ENCODE peak calls at places on chromosomes 2 and 18, in seven cellular contexts. O is stimulated activated CD8-positive, alpha-beta memory T cell treated with anti-CD3 and anti-CD28 coated beads, Interleukin-7, amount 100 ng/mL, for 24 hours; Y is vagina; C is GM12865; D is NCI-H510A treated with DMSO at 0.1 percent for 48 hours; G is HTR-8/SVneo; Q is fibroblast of lung. H is an unnamed sample.

GRCh38 chr2:88517759-88518201 is 65.3 kb upstream of the FOXI3 start:
- DNase-seq in D (no peak), C (no peak), Y (no peak), O (no peak), G (no peak), Q (no peak), H (no peak)

GRCh38 chr18:23238152-23238531 is 102.9 kb downstream of the CABLES1 start:
- DNase-seq in G (no peak), Y (no peak), C (no peak), O (no peak), D (no peak), Q (peak), H (no peak)

GRCh38 chr18:42184685-42185477 is 229.8 kb downstream of the PIK3C3 start:
- DNase-seq in Y (no peak), O (no peak), D (no peak), Q (no peak), C (no peak), G (no peak), H (no peak)

GRCh38 chr2:138559648-138560047 is 58.1 kb downstream of the SPOPL start:
- DNase-seq in Q (peak), Y (no peak), G (no peak), O (no peak), D (no peak), C (no peak), H (no peak)

GRCh38 chr2:86468162-86469033 is 27.2 kb downstream of the KDM3A start:
- DNase-seq in O (no peak), Q (no peak), Y (no peak), G (no peak), C (no peak), D (no peak), H (no peak)

GRCh38 chr2:105969552-105969951 is 224.5 kb downstream of the UXS1 start:
- DNase-seq in G (no peak), D (peak), O (no peak), Q (no peak), C (peak), Y (no peak), H (no peak)

GRCh38 chr2:137924019-137924418 is 40.3 kb upstream of the HNMT start:
- DNase-seq in O (no peak), C (peak), D (no peak), Y (no peak), Q (no peak), G (no peak), H (no peak)

GRCh38 chr2:69483024-69483423 is 45.8 kb upstream of the NFU1 start:
- DNase-seq in Y (no peak), D (no peak), C (peak), G (no peak), Q (no peak), O (no peak), H (no peak)

GRCh38 chr2:121904656-121905055 is 149.2 kb downstream of the TSN start:
- DNase-seq in G (no peak), C (no peak), Q (no peak), O (no peak), D (no peak), Y (no peak), H (no peak)

GRCh38 chr2:8853406-8853805 is 16.0 kb upstream of the KIDINS220 start:
- DNase-seq in C (no peak), Q (peak), G (no peak), D (no peak), O (no peak), Y (no peak), H (no peak)

GRCh38 chr2:160719116-160719515 is 225.5 kb upstream of the RBMS1 start:
- DNase-seq in C (no peak), D (no peak), Y (no peak), O (no peak), Q (no peak), G (no peak), H (no peak)

GRCh38 chr2:173652731-173653426 is 298.2 kb downstream of the CDCA7 start:
- DNase-seq in Q (peak), Y (no peak), G (peak), C (no peak), D (peak), O (no peak), H (no peak)

GRCh38 chr18:63974991-63975390 is 5.1 kb downstream of the SERPINB8 start:
- DNase-seq in Y (no peak), G (no peak), D (no peak), Q (peak), C (peak), O (no peak), H (no peak)

GRCh38 chr2:194700726-194701125 is 956.3 kb upstream of the SLC39A10 start:
- DNase-seq in Y (no peak), O (no peak), G (no peak), D (no peak), Q (no peak), C (no peak), H (no peak)

GRCh38 chr18:76518543-76519155 is 23.6 kb upstream of the ZNF516 start:
- DNase-seq in O (no peak), Y (no peak), D (peak), G (no peak), Q (peak), C (peak), H (peak)

GRCh38 chr2:33209976-33210375 is 263.2 kb downstream of the LTBP1 start:
- DNase-seq in O (no peak), C (no peak), Y (no peak), G (no peak), D (no peak), Q (peak), H (no peak)

GRCh38 chr2:1812926-1813325 is 68.6 kb upstream of the PXDN start:
- DNase-seq in D (no peak), Q (no peak), O (no peak), C (no peak), Y (no peak), G (no peak), H (no peak)

GRCh38 chr18:8750954-8751415 is 45.6 kb downstream of the MTCL1 start:
- DNase-seq in D (no peak), Q (peak), Y (no peak), O (no peak), C (no peak), G (no peak), H (no peak)

GRCh38 chr18:36633961-36634412 is 194.8 kb downstream of the TPGS2 start:
- DNase-seq in C (peak), Y (no peak), O (no peak), G (no peak), Q (no peak), D (peak), H (no peak)

GRCh38 chr18:4931209-4931608 is 265.8 kb downstream of the AKAIN1 start:
- DNase-seq in Y (no peak), O (no peak), D (no peak), Q (no peak), C (peak), G (no peak), H (no peak)

GRCh38 chr18:13804305-13804704 is 19.6 kb upstream of the MC5R start:
- DNase-seq in C (peak), Y (no peak), D (peak), Q (no peak), G (no peak), O (no peak), H (no peak)

GRCh38 chr2:10305254-10305635 is 2.5 kb downstream of the HPCAL1 start:
- DNase-seq in Y (no peak), O (no peak), D (no peak), C (no peak), Q (peak), G (no peak), H (no peak)

GRCh38 chr2:55590810-55591440 is 26.5 kb downstream of the PPP4R3B start:
- DNase-seq in G (peak), D (no peak), Q (peak), C (peak), Y (no peak), O (no peak), H (no peak)

GRCh38 chr2:7972670-7973069 is 709.2 kb upstream of the ID2 start:
- DNase-seq in Y (no peak), G (no peak), O (no peak), Q (no peak), D (peak), C (no peak), H (no peak)

GRCh38 chr18:7902399-7902839 is 335.3 kb downstream of the PTPRM start:
- DNase-seq in C (no peak), Q (peak), G (no peak), Y (no peak), D (no peak), O (no peak), H (peak)

GRCh38 chr2:188788621-188789020 is 185.6 kb upstream of the COL3A1 start:
- DNase-seq in C (no peak), O (no peak), Y (no peak), Q (peak), D (no peak), G (peak), H (peak)

GRCh38 chr2:239278941-239279365 is 121.9 kb downstream of the HDAC4 start:
- DNase-seq in C (no peak), O (no peak), G (no peak), Y (no peak), Q (peak), D (no peak), H (peak)

H was measured in gastrocnemius medialis.